ENCODE peak calls at places on chromosomes 6 and 20, in five cellular contexts. K, S, I, N and W are unnamed samples.

GRCh38 chr6:49799090-49799489 is 12.0 kb upstream of the PGK2 start:
- DNase-seq in K (no peak), S (no peak), I (no peak), N (no peak), W (no peak)

GRCh38 chr6:128252293-128253176 is 267.9 kb downstream of the PTPRK start:
- DNase-seq in K (no peak), S (no peak), I (no peak), N (no peak), W (no peak)

GRCh38 chr20:46688151-46689081 is 828 bp downstream of the TP53RK start:
- DNase-seq in K (no peak), S (no peak), I (no peak), N (no peak), W (no peak)

GRCh38 chr6:3876866-3877265 is 27.7 kb downstream of the FAM50B start:
- DNase-seq in K (no peak), S (no peak), I (no peak), N (no peak), W (no peak)

GRCh38 chr20:10110151-10110550 is 75.4 kb downstream of the ANKEF1 start:
- DNase-seq in K (no peak), S (no peak), I (no peak), N (no peak), W (no peak)

GRCh38 chr6:117311310-117311709 is 46.0 kb downstream of the VGLL2 start:
- DNase-seq in K (no peak), S (no peak), I (no peak), N (no peak), W (no peak)

GRCh38 chr6:30101423-30101938 is 11.4 kb downstream of the TRIM31 start:
- DNase-seq in K (no peak), S (no peak), I (no peak), N (no peak), W (no peak)

GRCh38 chr20:40961686-40962640 is 66.7 kb upstream of the TOP1 start:
- DNase-seq in K (no peak), S (no peak), I (no peak), N (peak; percentile 20), W (no peak)

GRCh38 chr6:150200428-150201105 is 57.7 kb downstream of the PPP1R14C start:
- DNase-seq in K (no peak), S (no peak), I (peak; percentile 62), N (no peak), W (no peak)

GRCh38 chr6:135181333-135182119 is 418 bp downstream of the MYB start:
- DNase-seq in K (peak; percentile 41), S (no peak), I (peak; percentile 14), N (no peak), W (no peak)

GRCh38 chr20:53844259-53844658 is 226.1 kb downstream of the BCAS1 start:
- DNase-seq in K (no peak), S (no peak), I (no peak), N (no peak), W (no peak)

GRCh38 chr20:5806457-5807263 is 56.5 kb downstream of the SHLD1 start:
- DNase-seq in K (no peak), S (no peak), I (no peak), N (peak; percentile 20), W (no peak)

GRCh38 chr6:107305391-107305790 is 154.0 kb downstream of the PDSS2 start:
- DNase-seq in K (no peak), S (no peak), I (no peak), N (no peak), W (no peak)

GRCh38 chr6:106767271-106767670 is 137.9 kb downstream of the QRSL1 start:
- DNase-seq in K (no peak), S (no peak), I (no peak), N (no peak), W (no peak)

GRCh38 chr20:40953856-40954255 is 74.8 kb upstream of the TOP1 start:
- DNase-seq in K (no peak), S (no peak), I (no peak), N (peak; percentile 65), W (no peak)

GRCh38 chr20:14055127-14055742 is 59.9 kb downstream of the MACROD2 start:
- DNase-seq in K (peak; percentile 59), S (no peak), I (no peak), N (peak; percentile 40), W (no peak)

GRCh38 chr20:32980131-32980941 is 23.9 kb downstream of the SUN5 start:
- DNase-seq in K (no peak), S (no peak), I (no peak), N (no peak), W (no peak)

GRCh38 chr20:9359561-9360308 is 154.7 kb upstream of the LAMP5 start:
- DNase-seq in K (peak; percentile 41), S (no peak), I (peak; percentile 55), N (peak; percentile 58), W (peak; percentile 17)

GRCh38 chr20:11204926-11205768 is 531.3 kb upstream of the JAG1 start:
- DNase-seq in K (peak; percentile 14), S (peak; percentile 34), I (peak; percentile 74), N (peak; percentile 61), W (peak; percentile 41)

GRCh38 chr20:11980263-11980662 is 62.6 kb downstream of the BTBD3 start:
- DNase-seq in K (no peak), S (no peak), I (no peak), N (no peak), W (no peak)

GRCh38 chr6:7110092-7110792 is 2.5 kb downstream of the RREB1 start:
- DNase-seq in K (no peak), S (no peak), I (no peak), N (no peak), W (no peak)

GRCh38 chr6:26223677-26224546 is 136.7 kb downstream of the HFE start:
- DNase-seq in K (no peak), S (peak; percentile 50), I (peak; percentile 79), N (peak; percentile 84), W (no peak)

GRCh38 chr20:24909086-24909780 is 39.8 kb upstream of the CST7 start:
- DNase-seq in K (no peak), S (no peak), I (no peak), N (no peak), W (no peak)

GRCh38 chr6:169654590-169655391 is 47.0 kb downstream of the WDR27 start:
- DNase-seq in K (no peak), S (peak; percentile 66), I (peak; percentile 84), N (peak; percentile 69), W (peak; percentile 32)
- H3K4me3 ChIP-seq in K (no peak overlapping the region), S (peak overlapping the region; percentile 68), I (peak overlapping the region; percentile 33), N (no peak overlapping the region), W (peak overlapping the region; percentile 52)

GRCh38 chr6:71492668-71493067 is 204.1 kb downstream of the OGFRL1 start:
- DNase-seq in K (no peak), S (no peak), I (no peak), N (no peak), W (no peak)
- H3K4me1 ChIP-seq in K (no peaks in the 10 kb centered on the region), S (peaks cover 23% of the 10 kb centered on the region), I (no peaks in the 10 kb centered on the region), N (no peaks in the 10 kb centered on the region), W (peaks cover 16% of the 10 kb centered on the region)

GRCh38 chr6:14002176-14002947 is 77.6 kb downstream of the RNF182 start:
- DNase-seq in K (no peak), S (no peak), I (no peak), N (no peak), W (no peak)
- TF ChIP-seq CTCF in K (no peak), S (no peak), I (no peak), N (no peak), W (no peak)

GRCh38 chr6:37259191-37259590 is 1.2 kb upstream of the TMEM217 start:
- DNase-seq in K (no peak), S (no peak), I (no peak), N (no peak), W (no peak)
- H3K4me3 ChIP-seq in K (peak overlapping the region; percentile 91), S (peak overlapping the region; percentile 98), I (no peak overlapping the region), N (no peak overlapping the region), W (no peak overlapping the region)

DNA sequence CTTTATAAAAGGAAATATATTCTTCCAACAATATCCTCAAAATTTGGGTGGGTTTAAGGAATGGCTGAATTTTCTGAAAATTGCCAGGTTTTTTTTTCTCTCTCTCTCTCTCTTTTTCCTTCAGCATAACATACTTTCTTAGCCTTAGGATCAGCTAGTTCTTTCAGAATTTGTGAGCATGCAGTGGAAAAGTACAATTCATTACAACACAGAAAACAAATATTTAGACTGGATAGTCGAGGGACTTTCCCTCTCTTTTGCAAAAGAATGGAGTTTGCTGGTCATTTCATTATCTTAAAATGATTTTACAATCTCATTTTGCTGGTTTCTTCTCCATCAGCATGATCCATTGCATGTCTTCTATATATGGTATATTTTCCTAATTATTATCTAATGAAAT is 161.4 kb upstream of the SUPT3H start:
- DNase-seq in K (no peak), S (no peak), I (no peak), N (no peak), W (no peak)
- H3K4me1 ChIP-seq in K (peaks cover 22% of the 10 kb centered on the region), S (peaks cover 25% of the 10 kb centered on the region), I (peaks cover 11% of the 10 kb centered on the region), N (no peaks in the 10 kb centered on the region), W (peaks cover 26% of the 10 kb centered on the region)

GRCh38 chr6:87319271-87319987 is 3.0 kb upstream of the SMIM8 start:
- DNase-seq in K (no peak), S (no peak), I (no peak), N (no peak), W (no peak)

GRCh38 chr6:87312860-87313259 is 9.5 kb upstream of the SMIM8 start:
- DNase-seq in K (no peak), S (no peak), I (no peak), N (no peak), W (no peak)

DNA sequence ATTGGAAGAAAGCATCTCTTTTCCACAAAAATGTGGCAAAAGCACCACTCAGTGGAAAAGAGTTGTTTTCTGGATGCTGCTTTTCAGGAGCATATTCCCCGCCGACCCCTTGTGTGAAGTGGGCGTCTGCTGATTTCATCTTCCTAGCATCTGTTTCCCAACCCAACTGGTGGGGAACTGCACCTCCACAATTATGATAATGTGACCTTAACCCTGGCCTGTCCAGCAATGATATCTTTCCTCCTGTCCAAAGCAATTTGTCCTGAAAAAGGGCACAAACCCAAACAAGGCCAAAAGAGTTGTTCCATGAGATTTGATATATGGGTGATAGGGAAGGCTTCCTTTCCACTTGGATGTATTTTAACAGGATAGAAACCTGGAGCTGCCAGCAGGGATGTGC is 7.3 kb upstream of the SMIM8 start:
- DNase-seq in K (no peak), S (no peak), I (no peak), N (no peak), W (no peak)
- TF ChIP-seq CTCF in K (no peak), S (no peak), I (no peak), N (no peak), W (no peak)

GRCh38 chr6:166021429-166021828 is 146.2 kb downstream of the TBXT start:
- DNase-seq in K (no peak), S (no peak), I (no peak), N (no peak), W (no peak)
- H3K4me3 ChIP-seq in K (no peak overlapping the region), S (no peak overlapping the region), I (no peak overlapping the region), N (no peak overlapping the region), W (no peak overlapping the region)

GRCh38 chr6:111861321-111861938 is 11.8 kb downstream of the FYN start:
- DNase-seq in K (no peak), S (no peak), I (no peak), N (no peak), W (no peak)
- H3K4me1 ChIP-seq in K (no peaks in the 10 kb centered on the region), S (peaks cover 86% of the 10 kb centered on the region), I (no peaks in the 10 kb centered on the region), N (no peaks in the 10 kb centered on the region), W (no peaks in the 10 kb centered on the region)